ENCODE peak calls at places on chromosomes 5 and 9, in four cellular contexts. Z is CD4-positive, alpha-beta memory T cell; V is stromal cell of bone marrow; L is heart left ventricle. A is an unnamed sample.

GRCh38 chr9:18442629-18443491 is 31.1 kb upstream of the ADAMTSL1 start:
- DNase-seq in Z (no peak), V (peak), L (peak), A (peak)

GRCh38 chr9:27340876-27341540 is 44.1 kb upstream of the EQTN start:
- DNase-seq in Z (no peak), V (no peak), L (no peak), A (no peak)

GRCh38 chr9:109934499-109935214 is 154.7 kb downstream of the PALM2AKAP2 start:
- DNase-seq in Z (no peak), V (peak), L (no peak), A (no peak)

GRCh38 chr9:98795970-98796363 is 388 bp downstream of the ANKS6 start:
- DNase-seq in Z (no peak), V (no peak), L (peak), A (no peak)

GRCh38 chr5:40669606-40670005 is 10.1 kb upstream of the PTGER4 start:
- DNase-seq in Z (no peak), V (no peak), L (no peak), A (no peak)

GRCh38 chr5:147906326-147907095 is at the start of gene C5orf46:
- DNase-seq in Z (no peak), V (no peak), L (no peak), A (no peak)

GRCh38 chr5:33556330-33557328 is 115.9 kb downstream of the TARS1 start:
- DNase-seq in Z (no peak), V (no peak), L (no peak), A (no peak)

GRCh38 chr9:706073-706472 is 135.4 kb upstream of the DMRT1 start:
- DNase-seq in Z (no peak), V (no peak), L (no peak), A (no peak)

GRCh38 chr9:91077624-91078023 is 276.0 kb downstream of the SYK start:
- DNase-seq in Z (no peak), V (no peak), L (no peak), A (no peak)

GRCh38 chr9:113805753-113806152 is 70.4 kb upstream of the ZNF618 start:
- DNase-seq in Z (no peak), V (no peak), L (no peak), A (no peak)

GRCh38 chr9:97714435-97714834 is 17.3 kb upstream of the XPA start:
- DNase-seq in Z (no peak), V (peak), L (no peak), A (no peak)

GRCh38 chr5:177473461-177473991 is at the start of gene DBN1:
- DNase-seq in Z (no peak), V (no peak), L (no peak), A (no peak)

GRCh38 chr5:1184481-1184880 is 16.9 kb upstream of the SLC6A19 start:
- DNase-seq in Z (no peak), V (no peak), L (peak), A (no peak)

GRCh38 chr5:170572453-170572852 is 68.6 kb downstream of the KCNIP1 start:
- DNase-seq in Z (no peak), V (no peak), L (no peak), A (no peak)

GRCh38 chr5:120382813-120383212 is 81.3 kb upstream of the PRR16 start:
- DNase-seq in Z (no peak), V (no peak), L (no peak), A (no peak)

GRCh38 chr5:115568668-115569067 is 24.1 kb upstream of the FEM1C start:
- DNase-seq in Z (no peak), V (no peak), L (no peak), A (no peak)

GRCh38 chr9:108351571-108351970 is 504.2 kb downstream of the ACTL7B start:
- DNase-seq in Z (no peak), V (no peak), L (no peak), A (no peak)

GRCh38 chr5:177489119-177489716 is 8.2 kb downstream of the PDLIM7 start:
- DNase-seq in Z (no peak), V (no peak), L (peak), A (no peak)

GRCh38 chr9:82606761-82607382 is 456.1 kb downstream of the RASEF start:
- DNase-seq in Z (no peak), V (peak), L (no peak), A (no peak)

GRCh38 chr5:77210091-77211012 is at the start of gene PDE8B:
- DNase-seq in Z (peak), V (no peak), L (no peak), A (no peak)

GRCh38 chr5:139470821-139471300 is at the start of gene SMIM33:
- DNase-seq in Z (peak), V (no peak), L (no peak), A (no peak)

GRCh38 chr9:130192600-130192999 is 20.4 kb downstream of the NCS1 start:
- DNase-seq in Z (no peak), V (no peak), L (no peak), A (no peak)

GRCh38 chr9:113916931-113917330 is 40.8 kb downstream of the ZNF618 start:
- DNase-seq in Z (no peak), V (no peak), L (no peak), A (no peak)

GRCh38 chr5:104551628-104552027 is 989.0 kb upstream of the NUDT12 start:
- DNase-seq in Z (no peak), V (no peak), L (no peak), A (no peak)

GRCh38 chr5:143051244-143052058 is 281.3 kb downstream of the ARHGAP26 start:
- DNase-seq in Z (no peak), V (peak), L (no peak), A (peak)

GRCh38 chr9:137574192-137574591 is 4.5 kb downstream of the DPH7 start:
- DNase-seq in Z (no peak), V (no peak), L (no peak), A (no peak)

GRCh38 chr9:107542401-107542800 is 52.8 kb upstream of the KLF4 start:
- DNase-seq in Z (no peak), V (no peak), L (no peak), A (no peak)

GRCh38 chr5:64789457-64789856 is 20.7 kb downstream of the CWC27 start:
- DNase-seq in Z (no peak), V (no peak), L (no peak), A (no peak)

GRCh38 chr5:144191461-144191860 is 20.8 kb downstream of the KCTD16 start:
- DNase-seq in Z (no peak), V (no peak), L (no peak), A (no peak)

GRCh38 chr5:167348980-167349379 is 942.5 kb upstream of the WWC1 start:
- DNase-seq in Z (no peak), V (no peak), L (no peak), A (no peak)

GRCh38 chr9:38689678-38690077 is 30.3 kb downstream of the FAM240B start:
- DNase-seq in Z (no peak), V (no peak), L (no peak), A (peak)

GRCh38 chr5:25568989-25569625 is 924.3 kb upstream of the CDH10 start:
- DNase-seq in Z (peak), V (no peak), L (no peak), A (no peak)

GRCh38 chr5:180313677-180314076 is 21.8 kb upstream of the MAPK9 start:
- DNase-seq in Z (peak), V (no peak), L (peak), A (no peak)

GRCh38 chr5:115961413-115962238 is 649 bp upstream of the LVRN start:
- DNase-seq in Z (no peak), V (no peak), L (no peak), A (no peak)